ENCODE peak calls at places on chromosomes 1 and 21, in six cellular contexts. E is IMR-90, D is H1, H is H9, R is mesendoderm, U is mesenchymal stem cell. Y is an unnamed sample.
A peak's percentile ranks its signal among the peaks of the same experiment; 100 is the strongest.

GRCh38 chr21:34887729-34888568 is 161.2 kb downstream of the RUNX1 start:
- DNase-seq in E (peak; percentile 99), D (no peak), H (peak; percentile 46), R (peak; percentile 68), U (peak; percentile 98), Y (no peak)

GRCh38 chr21:31284797-31285397 is 59.2 kb downstream of the TIAM1 start:
- DNase-seq in E (peak; percentile 37), D (no peak), H (no peak), R (peak; percentile 51), U (peak; percentile 34), Y (no peak)

GRCh38 chr1:87284456-87285240 is 44.0 kb upstream of the LMO4 start:
- DNase-seq in E (peak; percentile 2), D (no peak), H (no peak), R (peak; percentile 62), U (no peak), Y (no peak)

GRCh38 chr21:33070921-33071877 is 1.3 kb downstream of the OLIG1 start:
- DNase-seq in E (no peak), D (peak; percentile 72), H (peak; percentile 55), R (peak; percentile 49), U (peak; percentile 23), Y (no peak)

GRCh38 chr1:58754683-58755467 is 29.0 kb downstream of the JUN start:
- DNase-seq in E (no peak), D (no peak), H (no peak), R (peak; percentile 53), U (no peak), Y (no peak)

GRCh38 chr1:41471658-41472057 is 12.8 kb downstream of the EDN2 start:
- DNase-seq in E (no peak), D (no peak), H (no peak), R (no peak), U (no peak), Y (no peak)

GRCh38 chr21:35603471-35603870 is 456.9 kb downstream of the SETD4 start:
- DNase-seq in E (no peak), D (peak; percentile 50), H (peak; percentile 52), R (peak; percentile 35), U (no peak), Y (no peak)

GRCh38 chr1:152347116-152347728 is 12.6 kb downstream of the FLG2 start:
- DNase-seq in E (peak; percentile 52), D (peak; percentile 48), H (no peak), R (peak; percentile 58), U (peak; percentile 26), Y (no peak)

GRCh38 chr1:221396526-221396925 is 345.4 kb downstream of the DUSP10 start:
- DNase-seq in E (no peak), D (no peak), H (no peak), R (no peak), U (peak; percentile 8), Y (no peak)

GRCh38 chr1:219692981-219693380 is 80.1 kb upstream of the ZC3H11B start:
- DNase-seq in E (peak; percentile 4), D (no peak), H (no peak), R (no peak), U (no peak), Y (no peak)

GRCh38 chr1:66177483-66177882 is 356.5 kb upstream of the SGIP1 start:
- DNase-seq in E (no peak), D (no peak), H (no peak), R (no peak), U (no peak), Y (no peak)

GRCh38 chr1:243233908-243234307 is 21.2 kb downstream of the CEP170 start:
- DNase-seq in E (peak; percentile 94), D (no peak), H (no peak), R (no peak), U (peak; percentile 80), Y (no peak)

GRCh38 chr1:25710583-25711347 is 89.2 kb upstream of the SELENON start:
- DNase-seq in E (peak; percentile 66), D (no peak), H (no peak), R (no peak), U (peak; percentile 52), Y (no peak)

GRCh38 chr1:31372961-31373896 is at the start of gene FABP3:
- DNase-seq in E (peak; percentile 51), D (peak; percentile 91), H (peak; percentile 98), R (peak; percentile 97), U (peak; percentile 82), Y (peak; percentile 72)

GRCh38 chr21:42198949-42199348 is 20.0 kb upstream of the ABCG1 start:
- DNase-seq in E (no peak), D (no peak), H (no peak), R (no peak), U (no peak), Y (no peak)

GRCh38 chr1:220527279-220528048 is 472 bp upstream of the MARK1 start:
- DNase-seq in E (no peak), D (peak; percentile 58), H (peak; percentile 39), R (peak; percentile 55), U (peak; percentile 12), Y (peak; percentile 18)

GRCh38 chr1:150110066-150110465 is 39.6 kb upstream of the PLEKHO1 start:
- DNase-seq in E (no peak), D (no peak), H (no peak), R (no peak), U (no peak), Y (no peak)

GRCh38 chr1:205493241-205494085 is 11.0 kb upstream of the CDK18 start:
- DNase-seq in E (peak; percentile 56), D (no peak), H (no peak), R (peak; percentile 53), U (peak; percentile 70), Y (no peak)

GRCh38 chr21:44520326-44521300 is 19.4 kb downstream of the KRTAP10-1 start:
- DNase-seq in E (no peak), D (no peak), H (no peak), R (peak; percentile 48), U (no peak), Y (no peak)

GRCh38 chr1:17829579-17829978 is 74.4 kb downstream of the ACTL8 start:
- DNase-seq in E (no peak), D (no peak), H (no peak), R (no peak), U (no peak), Y (no peak)

GRCh38 chr1:219354962-219355361 is 181.3 kb downstream of the LYPLAL1 start:
- DNase-seq in E (no peak), D (no peak), H (no peak), R (no peak), U (no peak), Y (no peak)

GRCh38 chr1:110050602-110051261 is 16.3 kb downstream of the STRIP1 start:
- DNase-seq in E (peak; percentile 13), D (no peak), H (no peak), R (no peak), U (no peak), Y (no peak)

GRCh38 chr1:201468844-201469644 is at the start of gene PHLDA3:
- DNase-seq in E (peak; percentile 93), D (peak; percentile 82), H (peak; percentile 92), R (peak; percentile 79), U (peak; percentile 94), Y (peak; percentile 80)
- H4K8ac ChIP-seq in E (peak within 1 kb of the TSS; percentile 66), D (peak within 1 kb of the TSS; percentile 93), H (no peak within 1 kb of the TSS), R (no peak within 1 kb of the TSS), U (peak within 1 kb of the TSS; percentile 92), Y (no peak within 1 kb of the TSS)

DNA sequence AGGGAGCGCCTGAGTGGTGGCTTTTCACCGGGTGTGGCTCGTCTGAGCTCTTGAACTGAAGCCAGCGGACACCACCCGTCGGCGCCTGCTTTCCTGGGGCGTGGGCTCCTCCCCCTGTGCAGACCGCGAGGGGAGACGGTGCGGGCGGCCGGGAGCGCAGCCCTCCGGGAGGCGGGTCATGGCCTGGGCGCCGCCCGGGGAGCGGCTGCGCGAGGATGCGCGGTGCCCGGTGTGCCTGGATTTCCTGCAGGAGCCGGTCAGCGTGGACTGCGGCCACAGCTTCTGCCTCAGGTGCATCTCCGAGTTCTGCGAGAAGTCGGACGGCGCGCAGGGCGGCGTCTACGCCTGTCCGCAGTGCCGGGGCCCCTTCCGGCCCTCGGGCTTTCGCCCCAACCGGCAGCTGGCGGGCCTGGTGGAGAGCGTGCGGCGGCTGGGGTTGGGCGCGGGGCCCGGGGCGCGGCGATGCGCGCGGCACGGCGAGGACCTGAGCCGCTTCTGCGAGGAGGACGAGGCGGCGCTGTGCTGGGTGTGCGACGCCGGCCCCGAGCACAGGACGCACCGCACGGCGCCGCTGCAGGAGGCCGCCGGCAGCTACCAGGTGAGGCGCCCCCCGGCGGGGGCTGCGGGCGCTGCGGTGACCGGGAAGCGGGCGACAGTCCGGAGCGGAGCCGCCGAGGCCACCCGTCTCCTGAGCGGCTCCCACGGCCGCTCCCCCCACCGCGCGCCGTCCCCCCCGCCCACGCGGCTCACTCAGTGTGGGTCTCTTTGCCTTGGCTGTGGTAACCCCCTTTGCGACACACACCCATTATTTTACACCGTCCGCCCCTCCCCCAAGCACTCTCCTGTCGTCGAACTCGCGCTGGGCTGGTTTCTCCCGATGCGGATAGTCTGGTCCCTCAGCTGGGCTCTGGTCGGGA is at the start of gene TRIM58:
- DNase-seq in E (no peak), D (peak; percentile 73), H (no peak), R (peak; percentile 43), U (peak; percentile 13), Y (peak; percentile 46)
- H4K8ac ChIP-seq in E (no peak within 1 kb of the TSS), D (peak within 1 kb of the TSS; percentile 88), H (no peak within 1 kb of the TSS), R (no peak within 1 kb of the TSS), U (peak within 1 kb of the TSS; percentile 9), Y (peak within 1 kb of the TSS; percentile 52)

GRCh38 chr1:1400576-1401456 is 1.7 kb upstream of the CCNL2 start:
- DNase-seq in E (peak; percentile 23), D (no peak), H (no peak), R (no peak), U (peak; percentile 33), Y (no peak)
- H4K8ac ChIP-seq in E (peak overlapping the region; percentile 5), D (no peak overlapping the region), H (no peak overlapping the region), R (no peak overlapping the region), U (peak overlapping the region; percentile 4), Y (no peak overlapping the region)

GRCh38 chr1:234961468-234962339 is 166.9 kb downstream of the TOMM20 start:
- DNase-seq in E (peak; percentile 96), D (no peak), H (no peak), R (no peak), U (peak; percentile 92), Y (no peak)

GRCh38 chr1:234963904-234964702 is 164.5 kb downstream of the TOMM20 start:
- DNase-seq in E (no peak), D (no peak), H (no peak), R (no peak), U (no peak), Y (no peak)

GRCh38 chr1:234960722-234961467 is 167.7 kb downstream of the TOMM20 start:
- DNase-seq in E (peak; percentile 67), D (no peak), H (no peak), R (no peak), U (peak; percentile 48), Y (no peak)

GRCh38 chr1:234963180-234963903 is 165.3 kb downstream of the TOMM20 start:
- DNase-seq in E (peak; percentile 95), D (no peak), H (no peak), R (no peak), U (peak; percentile 95), Y (no peak)

GRCh38 chr1:234962340-234962989 is 166.2 kb downstream of the TOMM20 start:
- DNase-seq in E (peak; percentile 100), D (no peak), H (no peak), R (no peak), U (peak; percentile 99), Y (no peak)
- H4K8ac ChIP-seq in E (no peak overlapping the region), D (no peak overlapping the region), H (no peak overlapping the region), R (no peak overlapping the region), U (peak overlapping the region; percentile 31), Y (no peak overlapping the region)

DNA sequence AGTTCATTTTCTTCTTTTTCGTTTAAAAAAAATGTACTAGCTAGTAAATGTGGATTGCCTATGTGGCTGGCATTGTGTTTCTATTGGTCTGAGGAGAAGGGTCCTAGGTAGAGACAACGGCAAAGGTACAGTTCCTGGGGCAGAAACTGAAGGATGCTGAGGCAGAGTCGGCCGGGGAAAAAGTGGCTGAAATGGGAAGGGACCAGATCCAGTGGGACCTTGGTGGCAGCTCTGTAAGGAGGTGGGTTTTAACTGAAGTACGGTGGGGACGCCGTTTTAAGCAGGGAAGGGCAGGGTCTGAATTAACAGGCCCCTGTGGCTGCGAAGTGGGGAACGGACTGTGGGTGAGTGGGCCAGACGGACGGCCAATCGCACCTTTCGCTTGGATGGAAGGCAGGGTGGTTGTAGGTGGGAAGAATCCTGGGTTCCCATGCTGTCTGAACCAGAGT is 420 bp upstream of the VPS13D start:
- DNase-seq in E (no peak), D (no peak), H (no peak), R (no peak), U (no peak), Y (no peak)
- H4K8ac ChIP-seq in E (peak overlapping the region; percentile 8), D (peak overlapping the region; percentile 97), H (no peak overlapping the region), R (no peak overlapping the region), U (peak overlapping the region; percentile 83), Y (peak overlapping the region; percentile 98)

Y was measured in neuronal stem cell.